ENCODE peak calls at places on chromosomes 5 and 9, in ten cellular contexts. P is CD4-positive, alpha-beta T cell; U is neural crest cell; G is sigmoid colon; W is mucosa of descending colon; R is spleen; X is HFF-Myc; D is choroid plexus epithelial cell; S is brain microvascular endothelial cell; Q is left ventricle myocardium inferior. B is an unnamed sample.

GRCh38 chr5:76684756-76685594 is 31.0 kb upstream of the F2R start:
- DNase-seq in P (no peak), U (no peak), G (no peak), W (no peak), R (no peak), X (no peak), D (no peak), S (no peak), Q (no peak), B (no peak)

GRCh38 chr5:83474986-83475385 is 3.4 kb downstream of the VCAN start:
- DNase-seq in P (no peak), U (no peak), G (no peak), W (no peak), R (no peak), X (no peak), D (no peak), S (no peak), Q (no peak), B (no peak)

GRCh38 chr5:94248175-94248875 is 370.1 kb downstream of the KIAA0825 start:
- DNase-seq in P (no peak), U (no peak), G (no peak), W (no peak), R (no peak), X (no peak), D (no peak), S (no peak), Q (no peak), B (no peak)

GRCh38 chr5:141692533-141692888 is 10.5 kb upstream of the ARAP3 start:
- DNase-seq in P (no peak), U (no peak), G (no peak), W (no peak), R (no peak), X (no peak), D (no peak), S (no peak), Q (no peak), B (no peak)

GRCh38 chr9:126773004-126773607 is 31.7 kb upstream of the ZBTB43 start:
- DNase-seq in P (no peak), U (no peak), G (no peak), W (no peak), R (no peak), X (no peak), D (peak), S (no peak), Q (no peak), B (no peak)

GRCh38 chr5:1517838-1518237 is 5.9 kb downstream of the LPCAT1 start:
- DNase-seq in P (no peak), U (no peak), G (peak), W (peak), R (peak), X (no peak), D (no peak), S (no peak), Q (peak), B (peak)

GRCh38 chr5:174693697-174694400 is 30.5 kb upstream of the MSX2 start:
- DNase-seq in P (no peak), U (no peak), G (peak), W (peak), R (no peak), X (no peak), D (no peak), S (no peak), Q (no peak), B (no peak)

GRCh38 chr5:139392678-139393496 is 2.0 kb downstream of the PROB1 start:
- DNase-seq in P (peak), U (peak), G (no peak), W (peak), R (peak), X (no peak), D (peak), S (peak), Q (peak), B (no peak)

GRCh38 chr9:129355641-129356040 is 177.6 kb upstream of the IER5L start:
- DNase-seq in P (no peak), U (no peak), G (no peak), W (no peak), R (no peak), X (no peak), D (no peak), S (no peak), Q (no peak), B (no peak)

GRCh38 chr5:97046270-97046982 is 96.0 kb downstream of the LIX1 start:
- DNase-seq in P (no peak), U (no peak), G (no peak), W (no peak), R (no peak), X (no peak), D (peak), S (no peak), Q (no peak), B (no peak)
- TF ChIP-seq CTCF in P (no peak), U (no peak), G (no peak), W (no peak), R (no peak), X (no peak), D (peak), S (no peak), Q (no peak), B (no peak)

GRCh38 chr5:149921597-149921996 is 23.0 kb downstream of the PDE6A start:
- DNase-seq in P (no peak), U (no peak), G (no peak), W (no peak), R (no peak), X (no peak), D (no peak), S (no peak), Q (no peak), B (no peak)
- TF ChIP-seq CTCF in P (no peak), U (no peak), G (no peak), W (no peak), R (no peak), X (no peak), D (no peak), S (no peak), Q (no peak), B (no peak)

GRCh38 chr9:134473353-134474057 is 147.2 kb downstream of the RXRA start:
- DNase-seq in P (no peak), U (no peak), G (no peak), W (no peak), R (no peak), X (no peak), D (no peak), S (no peak), Q (peak), B (no peak)

GRCh38 chr9:134474656-134475050 is 148.4 kb downstream of the RXRA start:
- DNase-seq in P (no peak), U (no peak), G (no peak), W (no peak), R (no peak), X (no peak), D (no peak), S (no peak), Q (no peak), B (no peak)

GRCh38 chr9:134474058-134474370 is 147.8 kb downstream of the RXRA start:
- DNase-seq in P (no peak), U (no peak), G (no peak), W (no peak), R (no peak), X (no peak), D (peak), S (peak), Q (peak), B (no peak)

GRCh38 chr9:134476256-134476941 is 150.1 kb downstream of the RXRA start:
- DNase-seq in P (no peak), U (no peak), G (no peak), W (no peak), R (no peak), X (no peak), D (no peak), S (no peak), Q (no peak), B (no peak)

GRCh38 chr9:134475051-134475790 is 149.0 kb downstream of the RXRA start:
- DNase-seq in P (peak), U (no peak), G (peak), W (peak), R (peak), X (peak), D (peak), S (peak), Q (peak), B (no peak)
- TF ChIP-seq CTCF in P (no peak), U (no peak), G (no peak), W (no peak), R (peak), X (no peak), D (peak), S (peak), Q (peak), B (no peak)

DNA sequence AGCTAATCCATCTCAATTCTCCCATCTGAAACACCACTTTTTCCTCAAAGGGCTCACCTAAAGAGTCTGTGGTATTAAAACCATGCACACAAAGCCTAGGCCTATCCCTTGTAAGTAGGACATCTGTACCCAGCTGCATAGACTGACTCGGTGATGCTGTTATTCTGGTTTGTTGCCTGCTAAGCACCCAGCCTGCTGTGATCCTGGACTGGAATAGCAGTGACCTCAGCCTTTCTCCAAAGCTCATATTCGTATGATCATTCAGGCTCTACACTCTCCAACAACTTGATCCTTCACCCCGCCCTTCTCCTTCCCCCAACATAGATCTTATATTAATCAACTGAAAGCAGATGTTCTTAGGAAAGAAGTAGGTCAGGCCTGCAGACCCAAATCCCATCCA is 81.5 kb upstream of the WWC1 start:
- DNase-seq in P (no peak), U (no peak), G (no peak), W (no peak), R (no peak), X (no peak), D (no peak), S (no peak), Q (no peak), B (no peak)
- TF ChIP-seq CTCF in P (no peak), U (no peak), G (no peak), W (no peak), R (no peak), X (no peak), D (no peak), S (no peak), Q (no peak), B (no peak)

DNA sequence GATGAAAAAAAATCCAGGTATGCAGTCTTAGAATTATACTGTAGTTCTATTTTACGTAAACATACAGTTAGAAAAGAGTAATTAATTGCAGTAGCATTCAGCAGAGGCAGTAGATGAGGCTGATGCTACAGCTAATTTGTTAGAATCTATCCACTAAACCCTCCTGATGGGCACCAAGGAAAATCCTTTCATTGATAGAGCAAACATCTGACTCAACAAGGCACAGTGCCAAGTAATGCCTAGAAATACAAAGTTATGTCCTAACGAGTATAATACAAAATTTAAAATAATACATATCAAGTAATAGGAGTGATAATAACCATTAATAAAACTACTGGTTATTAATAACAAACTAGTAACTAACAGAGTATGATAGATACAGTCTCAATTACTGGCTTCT is 9.0 kb downstream of the MOCS2 start:
- DNase-seq in P (no peak), U (no peak), G (no peak), W (no peak), R (no peak), X (no peak), D (peak), S (no peak), Q (no peak), B (no peak)
- TF ChIP-seq CTCF in P (no peak), U (no peak), G (no peak), W (no peak), R (no peak), X (no peak), D (no peak), S (no peak), Q (no peak), B (no peak)

GRCh38 chr5:38258319-38259061 is at the start of gene EGFLAM:
- DNase-seq in P (no peak), U (peak), G (no peak), W (no peak), R (no peak), X (no peak), D (no peak), S (no peak), Q (peak), B (no peak)
- TF ChIP-seq CTCF in P (no peak), U (peak), G (peak), W (no peak), R (no peak), X (peak), D (no peak), S (peak), Q (peak), B (peak)

GRCh38 chr5:35345222-35345621 is 114.9 kb upstream of the PRLR start:
- DNase-seq in P (no peak), U (no peak), G (no peak), W (no peak), R (no peak), X (no peak), D (peak), S (no peak), Q (no peak), B (no peak)
- TF ChIP-seq CTCF in P (no peak), U (peak), G (no peak), W (no peak), R (no peak), X (no peak), D (no peak), S (peak), Q (no peak), B (peak)

GRCh38 chr9:26863074-26863473 is 29.5 kb downstream of the CAAP1 start:
- DNase-seq in P (no peak), U (no peak), G (no peak), W (no peak), R (no peak), X (no peak), D (peak), S (peak), Q (no peak), B (no peak)
- TF ChIP-seq CTCF in P (no peak), U (peak), G (no peak), W (no peak), R (no peak), X (peak), D (peak), S (peak), Q (peak), B (peak)